ENCODE peak calls at places on chromosomes 6 and 20, in five cellular contexts. X, H, K, M and Q are unnamed samples.
A peak's percentile ranks its signal among the peaks of the same experiment; 100 is the strongest.

GRCh38 chr20:62900052-62900691 is 26.1 kb downstream of the DIDO1 start:
- DNase-seq in X (peak; percentile 84), H (peak; percentile 73), K (peak; percentile 78), M (peak; percentile 83), Q (peak; percentile 90)

GRCh38 chr6:90294614-90294988 is 2.0 kb downstream of the BACH2 start:
- DNase-seq in X (no peak), H (no peak), K (no peak), M (peak; percentile 35), Q (no peak)

GRCh38 chr20:45545351-45545750 is 1.9 kb downstream of the EPPIN start:
- DNase-seq in X (no peak), H (no peak), K (no peak), M (no peak), Q (no peak)

GRCh38 chr6:138278326-138278725 is 60.0 kb upstream of the PBOV1 start:
- DNase-seq in X (peak; percentile 21), H (no peak), K (peak; percentile 65), M (peak; percentile 39), Q (no peak)

GRCh38 chr20:63825331-63826118 is 5.5 kb downstream of the ZBTB46 start:
- DNase-seq in X (no peak), H (no peak), K (no peak), M (no peak), Q (no peak)

GRCh38 chr6:71181565-71181964 is 107.0 kb upstream of the OGFRL1 start:
- DNase-seq in X (no peak), H (no peak), K (no peak), M (peak; percentile 49), Q (no peak)

GRCh38 chr6:111743859-111744692 is 129.2 kb downstream of the FYN start:
- DNase-seq in X (peak; percentile 40), H (no peak), K (no peak), M (no peak), Q (peak; percentile 70)

GRCh38 chr20:64160536-64161495 is 3.4 kb upstream of the MYT1 start:
- DNase-seq in X (no peak), H (peak; percentile 20), K (no peak), M (no peak), Q (no peak)

GRCh38 chr6:21597243-21597682 is 3.7 kb downstream of the SOX4 start:
- DNase-seq in X (no peak), H (no peak), K (no peak), M (no peak), Q (no peak)

GRCh38 chr6:149387787-149388512 is 12.1 kb upstream of the SUMO4 start:
- DNase-seq in X (no peak), H (no peak), K (no peak), M (no peak), Q (no peak)

GRCh38 chr6:73817238-73817637 is 121.2 kb downstream of the CD109 start:
- DNase-seq in X (no peak), H (no peak), K (no peak), M (no peak), Q (no peak)

GRCh38 chr6:49787176-49787575 is at the start of gene PGK2:
- DNase-seq in X (no peak), H (no peak), K (no peak), M (no peak), Q (no peak)

GRCh38 chr6:143325379-143326140 is 124.9 kb downstream of the ADAT2 start:
- DNase-seq in X (no peak), H (no peak), K (no peak), M (no peak), Q (no peak)

GRCh38 chr20:21147593-21147992 is 21.7 kb downstream of the KIZ start:
- DNase-seq in X (no peak), H (no peak), K (no peak), M (no peak), Q (no peak)

GRCh38 chr20:21705466-21706344 is at the start of gene PAX1:
- DNase-seq in X (no peak), H (no peak), K (no peak), M (peak; percentile 74), Q (no peak)

GRCh38 chr6:15132854-15133670 is 112.8 kb upstream of the JARID2 start:
- DNase-seq in X (no peak), H (no peak), K (no peak), M (no peak), Q (no peak)

GRCh38 chr6:71205336-71205956 is 83.2 kb upstream of the OGFRL1 start:
- DNase-seq in X (no peak), H (no peak), K (no peak), M (no peak), Q (no peak)

GRCh38 chr6:54990001-54990400 is 143.4 kb downstream of the FAM83B start:
- DNase-seq in X (no peak), H (no peak), K (no peak), M (no peak), Q (no peak)

GRCh38 chr6:101826678-101827077 is 433.2 kb downstream of the GRIK2 start:
- DNase-seq in X (no peak), H (no peak), K (no peak), M (no peak), Q (no peak)

GRCh38 chr20:61909028-61909427 is 156.7 kb downstream of the TAF4 start:
- DNase-seq in X (no peak), H (peak; percentile 27), K (no peak), M (no peak), Q (peak; percentile 13)

GRCh38 chr6:136031982-136032381 is 180.5 kb downstream of the PDE7B start:
- DNase-seq in X (peak; percentile 62), H (no peak), K (no peak), M (peak; percentile 22), Q (no peak)

GRCh38 chr6:144063246-144063743 is 32.1 kb downstream of the SF3B5 start:
- DNase-seq in X (no peak), H (no peak), K (no peak), M (no peak), Q (no peak)

GRCh38 chr20:63434599-63435378 is 37.7 kb downstream of the KCNQ2 start:
- DNase-seq in X (no peak), H (peak; percentile 71), K (peak; percentile 75), M (peak; percentile 72), Q (no peak)

GRCh38 chr6:13488896-13489237 is 1.5 kb upstream of the GFOD1 start:
- DNase-seq in X (no peak), H (no peak), K (no peak), M (no peak), Q (no peak)

GRCh38 chr6:100459291-100459690 is 5.4 kb downstream of the SIM1 start:
- DNase-seq in X (no peak), H (no peak), K (no peak), M (no peak), Q (no peak)

GRCh38 chr6:100458841-100459154 is 5.9 kb downstream of the SIM1 start:
- DNase-seq in X (no peak), H (no peak), K (no peak), M (no peak), Q (no peak)

GRCh38 chr6:100456178-100456880 is 8.4 kb downstream of the SIM1 start:
- DNase-seq in X (no peak), H (no peak), K (no peak), M (no peak), Q (no peak)

GRCh38 chr6:100456881-100457220 is 7.9 kb downstream of the SIM1 start:
- DNase-seq in X (no peak), H (no peak), K (no peak), M (no peak), Q (no peak)

DNA sequence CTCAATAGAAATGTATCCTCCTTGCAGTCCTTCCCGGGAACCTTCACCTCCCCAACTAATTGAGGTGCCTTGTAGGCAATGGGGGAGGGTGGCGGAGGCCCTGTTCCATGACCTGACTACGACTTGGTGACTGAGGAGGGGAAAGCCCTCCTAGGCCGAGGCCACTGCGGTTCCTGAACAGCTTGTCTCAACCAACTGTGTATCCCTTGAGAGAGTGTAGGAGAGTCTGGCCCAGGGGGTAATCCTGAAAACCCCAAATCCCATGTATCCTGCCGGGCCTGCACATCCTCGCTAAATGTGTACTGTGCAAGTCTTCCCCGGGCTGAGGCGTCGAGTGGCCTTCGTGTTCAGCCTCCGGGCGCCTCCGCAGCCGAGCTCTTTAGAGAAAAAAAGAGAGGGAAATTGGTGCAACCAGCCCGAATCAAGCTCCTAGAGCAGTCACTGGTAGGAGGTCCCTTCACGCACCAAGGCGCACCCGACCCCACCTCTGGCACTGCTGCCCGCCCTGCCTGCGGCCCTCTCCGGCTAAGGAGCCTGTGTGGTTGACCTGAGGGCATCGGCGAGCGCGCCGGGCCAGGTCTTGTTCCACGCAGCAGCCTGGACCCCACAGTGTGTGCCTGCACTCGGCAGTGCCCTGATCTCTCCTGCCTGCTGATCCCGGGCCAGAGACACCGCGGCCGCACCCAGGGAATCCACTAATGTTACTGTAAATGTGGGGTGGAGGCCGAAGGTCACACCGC is 7.3 kb downstream of the SIM1 start:
- DNase-seq in X (no peak), H (no peak), K (no peak), M (no peak), Q (no peak)
- H3K4me3 ChIP-seq in X (no peak overlapping the region), H (no peak overlapping the region), K (no peak overlapping the region), M (no peak overlapping the region), Q (no peak overlapping the region)

DNA sequence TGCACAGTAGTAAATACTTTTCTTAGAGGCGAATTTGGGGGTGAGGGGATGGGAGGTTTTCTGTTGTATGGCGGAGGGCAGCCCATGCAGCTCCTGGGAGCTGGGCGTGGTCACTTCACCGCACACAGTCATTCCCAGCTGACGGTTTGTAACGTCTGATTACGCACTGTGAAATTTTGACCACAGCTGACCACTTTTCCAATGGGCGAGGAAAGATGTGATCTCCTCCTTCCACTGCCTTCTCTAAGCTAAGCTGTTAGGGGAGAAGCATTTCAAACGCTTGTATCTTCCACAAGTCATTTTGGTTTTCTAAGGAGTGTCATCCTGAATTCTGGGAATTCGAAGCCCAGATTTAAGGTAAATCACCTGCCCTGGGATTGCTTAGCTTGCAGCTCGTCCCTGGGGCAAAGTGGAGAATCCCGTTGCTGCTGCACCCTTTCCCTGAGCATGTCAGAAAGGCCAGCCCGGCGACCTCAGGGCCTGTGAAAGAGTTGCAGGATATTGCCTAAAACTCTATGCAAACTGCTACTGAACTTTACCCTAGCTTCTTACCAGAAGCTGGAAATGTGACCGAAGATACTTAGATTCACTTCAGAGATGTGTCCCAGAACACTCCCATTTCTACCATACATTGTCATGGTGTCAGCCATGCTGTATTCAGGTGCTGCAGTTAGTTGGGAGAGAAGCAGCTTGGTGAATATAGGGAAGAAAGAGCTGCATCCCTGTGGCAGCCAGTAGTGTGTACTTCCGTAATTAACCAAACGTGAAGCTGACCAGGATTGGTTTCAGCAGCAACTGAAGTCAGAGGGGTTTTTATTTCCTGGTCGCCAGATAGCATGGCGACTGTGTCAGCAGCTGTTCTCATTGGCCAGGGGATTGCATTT is 58.9 kb downstream of the RREB1 start:
- DNase-seq in X (no peak), H (peak; percentile 65), K (no peak), M (no peak), Q (no peak)
- H3K4me3 ChIP-seq in X (no peak overlapping the region), H (no peak overlapping the region), K (no peak overlapping the region), M (no peak overlapping the region), Q (no peak overlapping the region)

DNA sequence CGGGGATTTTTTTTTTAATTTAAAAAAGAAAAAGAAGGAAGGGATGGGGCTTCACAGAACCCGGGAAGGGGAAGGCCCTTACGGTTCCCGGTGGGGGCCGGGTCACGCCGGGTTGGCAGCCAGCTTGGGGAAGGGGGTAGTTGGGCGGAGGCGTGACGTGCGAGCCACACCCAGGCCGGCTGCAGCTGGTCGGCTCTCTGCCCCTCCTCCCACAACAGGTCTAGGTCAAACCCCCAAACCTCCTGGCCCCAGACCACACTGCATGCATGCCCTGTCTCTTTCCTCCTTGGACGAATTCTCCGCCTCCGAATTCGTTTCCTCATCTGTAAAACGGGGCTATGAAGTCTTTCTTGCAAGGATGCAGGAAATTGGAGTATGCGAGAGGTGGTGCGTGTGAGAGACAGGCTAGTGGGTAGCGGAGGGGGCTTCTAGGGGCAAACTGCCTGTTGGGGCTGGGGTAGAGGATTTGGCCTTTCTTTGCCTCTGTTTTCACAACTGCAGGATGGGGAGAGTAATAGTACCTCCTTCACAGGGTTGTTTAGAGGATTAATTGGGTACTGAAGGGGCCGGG is 835 bp downstream of the HCK start:
- DNase-seq in X (peak; percentile 27), H (peak; percentile 90), K (no peak), M (no peak), Q (peak; percentile 84)
- H3K4me3 ChIP-seq in X (no peak overlapping the region), H (peak overlapping the region; percentile 53), K (no peak overlapping the region), M (peak overlapping the region; percentile 30), Q (peak overlapping the region; percentile 45)

GRCh38 chr6:16956371-16956770 is 145.5 kb upstream of the STMND1 start:
- DNase-seq in X (no peak), H (no peak), K (no peak), M (no peak), Q (no peak)
- H3K4me3 ChIP-seq in X (no peak overlapping the region), H (no peak overlapping the region), K (no peak overlapping the region), M (no peak overlapping the region), Q (no peak overlapping the region)